ENCODE peak calls at places on chromosomes 7 and 10, in seven cellular contexts. R is tibial nerve, M is A549, E is spleen, S is esophagus squamous epithelium, T is IMR-90, C is ovary. V is an unnamed sample.

GRCh38 chr10:97196213-97197029 is 10.7 kb upstream of the SLIT1 start:
- DNase-seq in R (no peak), M (peak), E (peak), S (no peak), T (peak), C (peak), V (peak)

GRCh38 chr10:88194041-88194887 is 330.8 kb downstream of the PTEN start:
- DNase-seq in R (no peak), M (no peak), E (no peak), S (no peak), T (peak), C (no peak), V (peak)

GRCh38 chr10:31745612-31746376 is 182.8 kb downstream of the ARHGAP12 start:
- DNase-seq in R (no peak), M (peak), E (no peak), S (no peak), T (peak), C (no peak), V (peak)

GRCh38 chr10:34674169-34674568 is 140.9 kb downstream of the PARD3 start:
- DNase-seq in R (no peak), M (no peak), E (no peak), S (no peak), T (no peak), C (no peak), V (no peak)

GRCh38 chr10:70139151-70139996 is 6.7 kb upstream of the AIFM2 start:
- DNase-seq in R (no peak), M (no peak), E (peak), S (no peak), T (no peak), C (no peak), V (no peak)

GRCh38 chr7:150380463-150380862 is 1.3 kb downstream of the ZNF775 start:
- DNase-seq in R (no peak), M (no peak), E (no peak), S (no peak), T (no peak), C (no peak), V (no peak)

GRCh38 chr10:30413996-30414576 is 19.9 kb upstream of the MAP3K8 start:
- DNase-seq in R (no peak), M (peak), E (no peak), S (no peak), T (peak), C (no peak), V (no peak)

GRCh38 chr10:81865581-81865980 is 9.4 kb upstream of the NRG3 start:
- DNase-seq in R (no peak), M (no peak), E (no peak), S (no peak), T (no peak), C (no peak), V (no peak)

GRCh38 chr10:94052901-94053638 is 59.3 kb downstream of the PLCE1 start:
- DNase-seq in R (no peak), M (no peak), E (no peak), S (no peak), T (no peak), C (no peak), V (no peak)

GRCh38 chr7:37344886-37345579 is 103.6 kb downstream of the ELMO1 start:
- DNase-seq in R (no peak), M (no peak), E (no peak), S (no peak), T (no peak), C (no peak), V (no peak)

GRCh38 chr10:80529604-80530003 is 8.1 kb upstream of the SH2D4B start:
- DNase-seq in R (no peak), M (no peak), E (no peak), S (no peak), T (peak), C (no peak), V (no peak)

DNA sequence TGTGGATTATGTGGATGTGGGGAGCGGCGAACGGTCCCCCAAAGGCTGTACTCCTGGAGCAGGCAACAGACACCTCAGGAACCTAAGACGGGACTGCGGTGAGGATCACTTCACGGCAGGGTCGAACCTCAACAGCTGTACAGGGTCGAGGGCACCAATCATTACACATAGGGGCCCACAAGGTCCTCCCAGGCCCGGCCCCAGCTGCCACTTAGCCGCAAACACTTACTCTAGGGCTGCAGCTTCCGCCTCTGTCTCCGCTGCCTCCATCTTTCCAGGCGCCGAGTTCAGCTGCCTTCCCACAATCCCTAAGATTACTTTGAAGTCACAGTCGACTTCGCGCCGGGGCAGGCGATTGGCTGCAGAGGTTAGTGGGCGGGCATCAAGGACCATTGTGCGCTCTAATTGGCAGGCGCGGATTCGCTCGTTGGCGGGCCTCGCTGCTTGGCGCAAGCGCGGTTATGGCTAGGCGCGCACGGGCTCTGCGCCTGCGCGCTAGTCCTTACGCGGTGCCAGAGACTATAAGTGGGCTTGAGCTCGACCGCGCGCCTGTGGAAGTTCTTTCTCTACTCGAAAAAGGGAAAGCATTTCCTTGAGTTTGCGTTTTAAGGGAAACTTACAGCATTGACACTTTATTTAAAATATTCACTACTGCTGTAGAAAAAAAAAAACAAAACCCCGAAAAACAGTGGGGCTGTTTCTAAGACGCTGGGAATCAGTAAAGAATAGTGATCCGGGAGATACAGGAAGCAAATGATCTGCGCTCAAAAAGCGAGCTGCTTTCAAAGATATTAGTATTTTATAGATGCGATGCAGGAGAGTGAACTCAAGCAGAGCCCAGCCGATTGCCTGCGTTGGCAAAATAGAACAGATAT is at the start of gene ZWINT:
- DNase-seq in R (peak), M (peak), E (peak), S (peak), T (peak), C (peak), V (peak)
- TF ChIP-seq POLR2A in R (peak), M (peak), E (no peak), S (peak), T (peak), C (no peak), V (peak)

DNA sequence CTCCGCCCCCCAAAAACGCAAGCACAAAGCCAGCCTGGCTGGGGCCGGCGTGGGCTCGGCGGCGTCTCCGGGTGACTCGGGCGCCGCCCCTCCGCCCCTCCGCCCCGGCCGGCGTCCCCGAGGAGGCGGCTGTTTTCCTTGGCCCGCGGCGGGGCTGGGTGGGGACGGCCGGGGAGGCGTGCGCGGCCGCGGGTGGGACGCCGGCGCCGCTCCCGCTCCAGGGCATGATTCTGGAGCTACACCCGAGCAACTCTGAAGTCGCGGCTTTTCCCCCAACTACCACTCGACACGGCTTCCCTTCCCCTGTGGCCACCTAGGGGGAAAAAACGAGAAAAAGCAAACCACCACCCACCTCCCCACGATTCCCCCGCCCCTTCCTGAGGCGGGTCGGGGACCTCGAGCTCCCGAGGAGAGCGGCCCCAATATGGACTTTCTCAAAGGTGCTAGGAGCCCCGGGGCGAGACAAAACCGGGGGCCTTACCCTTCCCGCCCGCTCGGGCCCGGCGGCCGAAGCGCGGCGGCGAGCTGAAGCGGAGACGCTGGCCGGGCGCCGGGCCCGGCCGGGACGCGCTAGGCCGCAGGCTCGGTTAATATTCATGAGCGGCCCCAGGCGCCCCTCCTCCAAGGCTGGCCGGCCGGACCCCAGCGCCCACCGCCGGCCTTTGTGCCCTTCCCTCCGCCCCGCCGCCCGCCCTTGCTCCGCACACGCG is 856 bp downstream of the ARHGAP21 start:
- DNase-seq in R (peak), M (peak), E (peak), S (no peak), T (peak), C (peak), V (no peak)
- TF ChIP-seq POLR2A in R (peak), M (peak), E (no peak), S (no peak), T (no peak), C (no peak), V (peak)

DNA sequence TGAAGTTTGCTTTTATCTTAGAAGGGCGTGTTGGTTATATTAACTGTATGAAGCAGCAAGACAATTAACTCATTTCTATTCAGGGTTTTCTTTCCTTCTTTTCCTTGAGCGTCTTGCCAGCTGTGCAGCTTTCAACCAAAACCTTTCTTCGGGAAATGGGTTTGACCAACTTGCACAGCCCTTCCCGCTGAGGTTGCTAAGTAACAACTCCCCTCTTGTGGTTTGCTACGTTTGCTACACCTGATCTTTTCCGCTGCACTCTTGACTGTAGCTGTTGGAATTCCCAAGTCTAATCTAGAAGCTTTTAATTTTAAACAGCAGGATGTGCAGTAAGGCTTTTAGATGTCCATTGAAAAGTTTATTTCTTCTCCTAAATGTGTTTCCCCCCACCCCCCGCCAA is 116.9 kb downstream of the CDCA7L start:
- DNase-seq in R (no peak), M (no peak), E (no peak), S (no peak), T (no peak), C (no peak), V (no peak)
- TF ChIP-seq POLR2A in R (no peak), M (no peak), E (no peak), S (no peak), T (no peak), C (no peak), V (no peak)

GRCh38 chr7:5333121-5334050 is 50.6 kb downstream of the SLC29A4 start:
- DNase-seq in R (no peak), M (no peak), E (no peak), S (no peak), T (no peak), C (no peak), V (no peak)
- TF ChIP-seq POLR2A in R (no peak), M (no peak), E (no peak), S (no peak), T (no peak), C (no peak), V (no peak)

GRCh38 chr10:102119417-102120141 is 589 bp downstream of the LDB1 start:
- DNase-seq in R (peak), M (peak), E (peak), S (no peak), T (peak), C (peak), V (peak)
- TF ChIP-seq POLR2A in R (no peak), M (no peak), E (no peak), S (no peak), T (no peak), C (peak), V (peak)

V was measured in H54.